ENCODE peak calls at places on chromosomes 4 and X, in ten cellular contexts. P is heart left ventricle; L is IMR-90; M is GM23338; J is heart right ventricle; O is hepatocyte; I is psoas muscle; G is CD8-positive, alpha-beta T cell; E is adrenal gland; H is ascending aorta. W is an unnamed sample.

GRCh38 chrX:9342581-9343051 is 122.2 kb upstream of the TBL1X start:
- DNase-seq in I (peak; percentile 80), J (peak; percentile 77), O (peak; percentile 87), E (peak; percentile 91), P (peak; percentile 84), L (peak; percentile 80), M (peak; percentile 84), G (peak; percentile 50), H (peak; percentile 93), W (peak; percentile 82)

GRCh38 chr4:53313510-53313909 is 52.4 kb downstream of the SCFD2 start:
- DNase-seq in I (no peak), L (peak; percentile 44), J (no peak), P (no peak), H (no peak), O (peak; percentile 29), M (peak; percentile 74), G (no peak), E (no peak), W (no peak)

GRCh38 chr4:165394275-165394674 is 15.5 kb downstream of the CPE start:
- DNase-seq in G (no peak), H (no peak), M (no peak), O (no peak), P (no peak), I (no peak), L (peak; percentile 27), E (no peak), J (no peak), W (no peak)

GRCh38 chr4:153620352-153620751 is 63.7 kb upstream of the TLR2 start:
- DNase-seq in O (no peak), G (no peak), P (no peak), I (no peak), H (no peak), L (peak; percentile 57), M (no peak), J (no peak), E (no peak), W (no peak)

GRCh38 chr4:41232406-41232805 is 18.1 kb upstream of the APBB2 start:
- DNase-seq in L (no peak), E (no peak), G (no peak), P (no peak), J (no peak), H (no peak), M (peak; percentile 37), O (no peak), I (no peak), W (no peak)

GRCh38 chr4:151887151-151887815 is 126.5 kb upstream of the GATB start:
- DNase-seq in E (no peak), M (no peak), P (no peak), L (no peak), H (no peak), I (no peak), G (no peak), J (no peak), O (no peak), W (no peak)

GRCh38 chr4:140856692-140857091 is 100.5 kb upstream of the TBC1D9 start:
- DNase-seq in M (peak; percentile 38), E (peak; percentile 15), J (no peak), O (peak; percentile 18), I (no peak), L (peak; percentile 22), G (no peak), P (peak; percentile 24), H (no peak), W (no peak)

GRCh38 chr4:13328591-13328990 is 155.5 kb downstream of the RAB28 start:
- DNase-seq in P (no peak), J (no peak), I (no peak), M (no peak), L (peak; percentile 37), E (no peak), G (no peak), H (no peak), O (no peak), W (no peak)

GRCh38 chr4:132504438-132504837 is 644.7 kb upstream of the PCDH10 start:
- DNase-seq in L (no peak), O (no peak), P (no peak), H (no peak), I (no peak), M (no peak), J (no peak), E (no peak), G (no peak), W (no peak)

GRCh38 chr4:3257691-3258482 is 8.9 kb downstream of the MSANTD1 start:
- DNase-seq in G (no peak), H (peak; percentile 60), I (peak; percentile 10), L (peak; percentile 74), M (no peak), E (peak; percentile 9), P (peak; percentile 2), O (no peak), J (peak; percentile 7), W (no peak)

GRCh38 chr4:87058272-87059073 is 123.7 kb downstream of the AFF1 start:
- DNase-seq in P (no peak), J (no peak), H (no peak), L (no peak), G (no peak), E (no peak), M (peak; percentile 47), I (no peak), O (peak; percentile 39), W (peak; percentile 48)

GRCh38 chr4:153522800-153523089 is 56.6 kb downstream of the TMEM131L start:
- DNase-seq in H (no peak), L (no peak), I (no peak), P (no peak), O (no peak), G (peak; percentile 19), E (no peak), J (no peak), M (no peak), W (no peak)

GRCh38 chr4:89737888-89738287 is 99.1 kb downstream of the SNCA start:
- DNase-seq in H (no peak), P (no peak), O (peak; percentile 12), L (no peak), J (no peak), G (no peak), I (no peak), E (no peak), M (no peak), W (no peak)

GRCh38 chrX:50747471-50747900 is 66.5 kb downstream of the SHROOM4 start:
- DNase-seq in L (peak; percentile 45), G (no peak), P (peak; percentile 7), H (no peak), O (peak; percentile 16), I (no peak), M (peak; percentile 49), J (no peak), E (no peak), W (no peak)

GRCh38 chr4:146959692-146960091 is 14.0 kb upstream of the TTC29 start:
- DNase-seq in P (no peak), E (no peak), O (no peak), H (no peak), I (no peak), L (peak; percentile 3), G (no peak), M (no peak), J (no peak), W (no peak)

GRCh38 chr4:119728185-119728584 is 99.6 kb upstream of the PDE5A start:
- DNase-seq in P (no peak), E (no peak), J (no peak), G (no peak), H (no peak), I (no peak), O (no peak), L (peak; percentile 52), M (no peak), W (no peak)

DNA sequence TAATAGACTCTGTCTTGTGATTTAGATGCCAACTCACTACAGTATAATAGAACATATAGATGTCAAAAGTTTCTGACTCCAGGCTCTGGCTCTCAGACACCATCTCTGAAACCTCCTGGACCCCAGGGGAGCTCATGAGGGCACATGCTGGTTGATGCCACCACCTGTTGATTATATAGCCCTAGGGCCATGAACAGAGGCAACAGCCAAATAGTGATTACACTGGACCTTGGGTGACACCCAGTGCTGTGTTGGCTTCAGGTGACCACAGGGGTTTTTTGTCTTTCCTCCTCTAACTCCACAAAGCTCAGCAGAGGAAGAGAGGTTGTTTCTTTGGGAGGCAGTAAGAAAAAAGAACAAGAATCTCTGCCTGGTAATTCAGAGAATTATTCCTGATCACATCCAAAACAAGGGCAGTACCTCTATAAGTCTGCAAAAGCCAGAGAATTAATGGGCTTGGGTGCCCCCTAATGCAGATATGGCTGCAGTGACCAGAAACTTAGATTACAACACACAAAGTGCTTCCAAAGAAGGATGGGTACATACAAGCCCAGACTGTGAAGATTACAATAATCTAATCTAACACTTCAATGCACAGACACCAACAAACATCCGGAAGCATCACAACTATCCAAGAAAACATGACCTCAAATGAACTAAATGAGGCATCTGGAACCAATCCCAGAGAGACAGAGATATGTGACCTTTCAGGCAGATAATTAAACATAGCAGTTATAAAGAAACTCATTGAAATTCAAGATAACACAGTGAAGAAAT is 1920.6 kb downstream of the ARAP2 start:
- DNase-seq in P (no peak), M (peak; percentile 5), I (no peak), O (no peak), J (no peak), E (no peak), H (no peak), L (peak; percentile 1), G (no peak), W (no peak)
- TF ChIP-seq CTCF in P (no peak), M (peak; percentile 28), I (no peak), O (no peak), J (no peak), E (no peak), H (no peak), L (peak; percentile 33), G (no peak), W (no peak)

GRCh38 chr4:25843340-25844097 is 19.3 kb downstream of the SEL1L3 start:
- DNase-seq in L (no peak), E (no peak), M (no peak), H (peak; percentile 50), G (no peak), I (no peak), O (no peak), J (peak; percentile 37), P (peak; percentile 37), W (peak; percentile 51)
- H3K27ac ChIP-seq in L (no peak overlapping the region), E (no peak overlapping the region), M (no peak overlapping the region), H (no peak overlapping the region), G (no peak overlapping the region), I (no peak overlapping the region), O (no peak overlapping the region), J (peak overlapping the region; percentile 17), P (no peak overlapping the region), W (no peak overlapping the region)

DNA sequence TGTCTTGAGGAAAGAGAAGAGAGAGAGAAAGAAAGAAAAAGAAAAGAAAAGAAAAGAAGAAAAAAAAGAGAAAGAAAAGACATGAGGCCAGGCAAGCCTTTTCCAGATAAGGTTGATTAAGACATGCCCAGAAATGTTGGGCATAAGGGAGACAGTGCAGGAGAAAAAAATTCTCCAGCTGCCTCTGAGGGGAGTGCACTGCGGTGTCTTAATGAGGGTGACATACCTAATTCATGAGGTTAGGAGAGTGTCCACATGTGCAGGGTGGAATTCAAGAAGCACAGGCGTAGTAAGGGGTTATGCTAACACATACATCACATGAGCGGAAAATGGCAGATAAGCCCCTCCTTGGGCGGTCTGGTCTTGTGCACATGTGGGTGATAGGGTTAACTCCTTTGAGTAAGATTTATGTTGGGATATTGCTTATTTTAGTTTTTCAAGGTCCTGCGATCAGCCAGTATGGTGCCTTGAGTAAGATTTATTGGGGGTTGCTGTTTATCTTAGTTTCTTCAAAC is 122.4 kb downstream of the PHKA2 start:
- DNase-seq in P (no peak), L (no peak), E (no peak), H (no peak), M (no peak), I (no peak), J (no peak), O (no peak), G (no peak), W (no peak)
- TF ChIP-seq CTCF in P (no peak), L (no peak), E (no peak), H (no peak), M (no peak), I (no peak), J (no peak), O (no peak), G (no peak), W (no peak)

GRCh38 chrX:8204169-8204935 is 33.3 kb upstream of the VCX2 start:
- DNase-seq in M (peak; percentile 3), J (no peak), E (no peak), L (no peak), P (no peak), I (no peak), O (no peak), H (no peak), G (no peak), W (no peak)
- H3K27ac ChIP-seq in M (no peak overlapping the region), J (no peak overlapping the region), E (no peak overlapping the region), L (no peak overlapping the region), P (no peak overlapping the region), I (no peak overlapping the region), O (no peak overlapping the region), H (no peak overlapping the region), G (no peak overlapping the region), W (no peak overlapping the region)

W was measured in body of pancreas.